ENCODE peak calls at places on chromosomes 3 and 15, in ten cellular contexts. One of them, this sample, is unnamed.

GRCh38 chr3:41126961-41127360 is 72.3 kb upstream of the CTNNB1 start:
- DNase-seq in EH: no peak
- DNase-seq in HTR-8/SVneo: no peak
- DNase-seq in SK-N-SH: no peak
- DNase-seq in caudate nucleus: no peak
- DNase-seq in astrocyte: no peak
- DNase-seq in HepG2: no peak
- DNase-seq in mucosa of descending colon: no peak
- DNase-seq in ACHN: no peak
- DNase-seq in posterior vena cava: no peak
- DNase-seq in this sample: no peak

GRCh38 chr3:146895026-146895749 is 290.0 kb upstream of the PLSCR5 start:
- DNase-seq in EH: peak; percentile 92
- DNase-seq in HTR-8/SVneo: no peak
- DNase-seq in SK-N-SH: no peak
- DNase-seq in caudate nucleus: no peak
- DNase-seq in astrocyte: peak; percentile 57
- DNase-seq in HepG2: no peak
- DNase-seq in mucosa of descending colon: no peak
- DNase-seq in ACHN: no peak
- DNase-seq in posterior vena cava: no peak
- DNase-seq in this sample: no peak

GRCh38 chr3:127419641-127420354 is 132.0 kb upstream of the PRR20G start:
- DNase-seq in EH: no peak
- DNase-seq in HTR-8/SVneo: no peak
- DNase-seq in SK-N-SH: no peak
- DNase-seq in caudate nucleus: no peak
- DNase-seq in astrocyte: no peak
- DNase-seq in HepG2: no peak
- DNase-seq in mucosa of descending colon: no peak
- DNase-seq in ACHN: no peak
- DNase-seq in posterior vena cava: peak; percentile 62
- DNase-seq in this sample: no peak

GRCh38 chr15:83992356-83993031 is 243.1 kb upstream of the GOLGA6L4 start:
- DNase-seq in EH: no peak
- DNase-seq in HTR-8/SVneo: no peak
- DNase-seq in SK-N-SH: no peak
- DNase-seq in caudate nucleus: no peak
- DNase-seq in astrocyte: no peak
- DNase-seq in HepG2: no peak
- DNase-seq in mucosa of descending colon: no peak
- DNase-seq in ACHN: no peak
- DNase-seq in posterior vena cava: no peak
- DNase-seq in this sample: no peak

GRCh38 chr3:196544491-196544992 is 23.8 kb downstream of the WDR53 start:
- DNase-seq in EH: no peak
- DNase-seq in HTR-8/SVneo: no peak
- DNase-seq in SK-N-SH: no peak
- DNase-seq in caudate nucleus: no peak
- DNase-seq in astrocyte: no peak
- DNase-seq in HepG2: no peak
- DNase-seq in mucosa of descending colon: no peak
- DNase-seq in ACHN: no peak
- DNase-seq in posterior vena cava: no peak
- DNase-seq in this sample: no peak

GRCh38 chr3:178603735-178604134 is 67.5 kb downstream of the KCNMB2 start:
- DNase-seq in EH: no peak
- DNase-seq in HTR-8/SVneo: no peak
- DNase-seq in SK-N-SH: no peak
- DNase-seq in caudate nucleus: no peak
- DNase-seq in astrocyte: no peak
- DNase-seq in HepG2: no peak
- DNase-seq in mucosa of descending colon: no peak
- DNase-seq in ACHN: no peak
- DNase-seq in posterior vena cava: no peak
- DNase-seq in this sample: no peak

GRCh38 chr3:31050296-31050695 is 155.8 kb upstream of the GADL1 start:
- DNase-seq in EH: no peak
- DNase-seq in HTR-8/SVneo: no peak
- DNase-seq in SK-N-SH: no peak
- DNase-seq in caudate nucleus: no peak
- DNase-seq in astrocyte: no peak
- DNase-seq in HepG2: no peak
- DNase-seq in mucosa of descending colon: no peak
- DNase-seq in ACHN: no peak
- DNase-seq in posterior vena cava: no peak
- DNase-seq in this sample: no peak

GRCh38 chr3:132273043-132273442 is 44.2 kb upstream of the ACP3 start:
- DNase-seq in EH: no peak
- DNase-seq in HTR-8/SVneo: no peak
- DNase-seq in SK-N-SH: no peak
- DNase-seq in caudate nucleus: no peak
- DNase-seq in astrocyte: no peak
- DNase-seq in HepG2: no peak
- DNase-seq in mucosa of descending colon: no peak
- DNase-seq in ACHN: no peak
- DNase-seq in posterior vena cava: no peak
- DNase-seq in this sample: no peak

GRCh38 chr15:96494530-96494929 is 164.0 kb downstream of the NR2F2 start:
- DNase-seq in EH: no peak
- DNase-seq in HTR-8/SVneo: no peak
- DNase-seq in SK-N-SH: no peak
- DNase-seq in caudate nucleus: no peak
- DNase-seq in astrocyte: no peak
- DNase-seq in HepG2: no peak
- DNase-seq in mucosa of descending colon: no peak
- DNase-seq in ACHN: no peak
- DNase-seq in posterior vena cava: no peak
- DNase-seq in this sample: no peak

GRCh38 chr3:99945328-99945995 is 127.8 kb downstream of the CMSS1 start:
- DNase-seq in EH: peak; percentile 82
- DNase-seq in HTR-8/SVneo: no peak
- DNase-seq in SK-N-SH: no peak
- DNase-seq in caudate nucleus: no peak
- DNase-seq in astrocyte: peak; percentile 88
- DNase-seq in HepG2: no peak
- DNase-seq in mucosa of descending colon: no peak
- DNase-seq in ACHN: no peak
- DNase-seq in posterior vena cava: peak; percentile 71
- DNase-seq in this sample: no peak

GRCh38 chr3:15634671-15635661 is 33.4 kb downstream of the BTD start:
- DNase-seq in EH: peak; percentile 95
- DNase-seq in HTR-8/SVneo: no peak
- DNase-seq in SK-N-SH: peak; percentile 33
- DNase-seq in caudate nucleus: peak; percentile 22
- DNase-seq in astrocyte: peak; percentile 98
- DNase-seq in HepG2: no peak
- DNase-seq in mucosa of descending colon: no peak
- DNase-seq in ACHN: peak; percentile 63
- DNase-seq in posterior vena cava: peak; percentile 84
- DNase-seq in this sample: no peak

GRCh38 chr15:57348081-57348480 is 28.2 kb upstream of the CGNL1 start:
- DNase-seq in EH: no peak
- DNase-seq in HTR-8/SVneo: no peak
- DNase-seq in SK-N-SH: no peak
- DNase-seq in caudate nucleus: no peak
- DNase-seq in astrocyte: no peak
- DNase-seq in HepG2: no peak
- DNase-seq in mucosa of descending colon: no peak
- DNase-seq in ACHN: no peak
- DNase-seq in posterior vena cava: no peak
- DNase-seq in this sample: no peak

GRCh38 chr3:100024520-100025303 is 89.6 kb downstream of the FILIP1L start:
- DNase-seq in EH: peak; percentile 67
- DNase-seq in HTR-8/SVneo: no peak
- DNase-seq in SK-N-SH: no peak
- DNase-seq in caudate nucleus: no peak
- DNase-seq in astrocyte: peak; percentile 89
- DNase-seq in HepG2: peak; percentile 33
- DNase-seq in mucosa of descending colon: no peak
- DNase-seq in ACHN: no peak
- DNase-seq in posterior vena cava: no peak
- DNase-seq in this sample: no peak

GRCh38 chr15:99019558-99020540 is 12.3 kb upstream of the PGPEP1L start:
- DNase-seq in EH: peak; percentile 90
- DNase-seq in HTR-8/SVneo: no peak
- DNase-seq in SK-N-SH: no peak
- DNase-seq in caudate nucleus: peak; percentile 8
- DNase-seq in astrocyte: peak; percentile 63
- DNase-seq in HepG2: peak; percentile 21
- DNase-seq in mucosa of descending colon: no peak
- DNase-seq in ACHN: peak; percentile 22
- DNase-seq in posterior vena cava: no peak
- DNase-seq in this sample: no peak

GRCh38 chr3:37282996-37283395 is 108.6 kb upstream of the LRRFIP2 start:
- DNase-seq in EH: peak; percentile 31
- DNase-seq in HTR-8/SVneo: no peak
- DNase-seq in SK-N-SH: no peak
- DNase-seq in caudate nucleus: no peak
- DNase-seq in astrocyte: no peak
- DNase-seq in HepG2: no peak
- DNase-seq in mucosa of descending colon: no peak
- DNase-seq in ACHN: no peak
- DNase-seq in posterior vena cava: no peak
- DNase-seq in this sample: no peak

GRCh38 chr15:88018865-88019626 is 237.5 kb downstream of the NTRK3 start:
- DNase-seq in EH: peak; percentile 7
- DNase-seq in HTR-8/SVneo: no peak
- DNase-seq in SK-N-SH: no peak
- DNase-seq in caudate nucleus: no peak
- DNase-seq in astrocyte: peak; percentile 87
- DNase-seq in HepG2: no peak
- DNase-seq in mucosa of descending colon: no peak
- DNase-seq in ACHN: no peak
- DNase-seq in posterior vena cava: no peak
- DNase-seq in this sample: no peak

GRCh38 chr3:7144696-7145308 is 283.9 kb downstream of the GRM7 start:
- DNase-seq in EH: no peak
- DNase-seq in HTR-8/SVneo: no peak
- DNase-seq in SK-N-SH: peak; percentile 3
- DNase-seq in caudate nucleus: no peak
- DNase-seq in astrocyte: no peak
- DNase-seq in HepG2: peak; percentile 1
- DNase-seq in mucosa of descending colon: no peak
- DNase-seq in ACHN: peak; percentile 45
- DNase-seq in posterior vena cava: no peak
- DNase-seq in this sample: no peak

GRCh38 chr15:63122002-63122893 is 587 bp downstream of the LACTB start:
- DNase-seq in EH: peak; percentile 81
- DNase-seq in HTR-8/SVneo: peak; percentile 91
- DNase-seq in SK-N-SH: peak; percentile 95
- DNase-seq in caudate nucleus: peak; percentile 49
- DNase-seq in astrocyte: peak; percentile 43
- DNase-seq in HepG2: peak; percentile 73
- DNase-seq in mucosa of descending colon: peak; percentile 85
- DNase-seq in ACHN: peak; percentile 71
- DNase-seq in posterior vena cava: peak; percentile 96
- DNase-seq in this sample: no peak

GRCh38 chr3:125310623-125311076 is 64.5 kb downstream of the ZNF148 start:
- DNase-seq in EH: no peak
- DNase-seq in HTR-8/SVneo: no peak
- DNase-seq in SK-N-SH: no peak
- DNase-seq in caudate nucleus: no peak
- DNase-seq in astrocyte: no peak
- DNase-seq in HepG2: peak; percentile 5
- DNase-seq in mucosa of descending colon: peak; percentile 35
- DNase-seq in ACHN: peak; percentile 27
- DNase-seq in posterior vena cava: no peak
- DNase-seq in this sample: no peak

GRCh38 chr15:71049706-71050422 is 65.4 kb upstream of the THSD4 start:
- DNase-seq in EH: peak; percentile 34
- DNase-seq in HTR-8/SVneo: no peak
- DNase-seq in SK-N-SH: no peak
- DNase-seq in caudate nucleus: no peak
- DNase-seq in astrocyte: peak; percentile 60
- DNase-seq in HepG2: no peak
- DNase-seq in mucosa of descending colon: no peak
- DNase-seq in ACHN: no peak
- DNase-seq in posterior vena cava: no peak
- DNase-seq in this sample: no peak

GRCh38 chr3:56053727-56054126 is 414.5 kb downstream of the ERC2 start:
- DNase-seq in EH: no peak
- DNase-seq in HTR-8/SVneo: no peak
- DNase-seq in SK-N-SH: no peak
- DNase-seq in caudate nucleus: no peak
- DNase-seq in astrocyte: no peak
- DNase-seq in HepG2: no peak
- DNase-seq in mucosa of descending colon: no peak
- DNase-seq in ACHN: no peak
- DNase-seq in posterior vena cava: no peak
- DNase-seq in this sample: no peak

GRCh38 chr3:130834476-130834875 is 59.4 kb upstream of the ATP2C1 start:
- DNase-seq in EH: peak; percentile 1
- DNase-seq in HTR-8/SVneo: no peak
- DNase-seq in SK-N-SH: no peak
- DNase-seq in caudate nucleus: no peak
- DNase-seq in astrocyte: peak; percentile 23
- DNase-seq in HepG2: no peak
- DNase-seq in mucosa of descending colon: no peak
- DNase-seq in ACHN: no peak
- DNase-seq in posterior vena cava: no peak
- DNase-seq in this sample: no peak

GRCh38 chr3:44468572-44469520 is 8.6 kb downstream of the ZNF445 start:
- DNase-seq in EH: peak; percentile 44
- DNase-seq in HTR-8/SVneo: no peak
- DNase-seq in SK-N-SH: no peak
- DNase-seq in caudate nucleus: peak; percentile 80
- DNase-seq in astrocyte: peak; percentile 55
- DNase-seq in HepG2: no peak
- DNase-seq in mucosa of descending colon: no peak
- DNase-seq in ACHN: no peak
- DNase-seq in posterior vena cava: no peak
- DNase-seq in this sample: no peak

GRCh38 chr15:53266176-53266575 is 476.0 kb upstream of the ONECUT1 start:
- DNase-seq in EH: no peak
- DNase-seq in HTR-8/SVneo: no peak
- DNase-seq in SK-N-SH: no peak
- DNase-seq in caudate nucleus: no peak
- DNase-seq in astrocyte: no peak
- DNase-seq in HepG2: no peak
- DNase-seq in mucosa of descending colon: no peak
- DNase-seq in ACHN: no peak
- DNase-seq in posterior vena cava: no peak
- DNase-seq in this sample: no peak

GRCh38 chr3:117019082-117019713 is 309.6 kb downstream of the TUSC7 start:
- DNase-seq in EH: peak; percentile 79
- DNase-seq in HTR-8/SVneo: peak; percentile 1
- DNase-seq in SK-N-SH: peak; percentile 60
- DNase-seq in caudate nucleus: peak; percentile 91
- DNase-seq in astrocyte: peak; percentile 37
- DNase-seq in HepG2: peak; percentile 10
- DNase-seq in mucosa of descending colon: peak; percentile 33
- DNase-seq in ACHN: peak; percentile 61
- DNase-seq in posterior vena cava: no peak
- DNase-seq in this sample: peak; percentile 27

GRCh38 chr15:76682833-76683232 is 222.3 kb downstream of the SCAPER start:
- DNase-seq in EH: no peak
- DNase-seq in HTR-8/SVneo: no peak
- DNase-seq in SK-N-SH: no peak
- DNase-seq in caudate nucleus: no peak
- DNase-seq in astrocyte: no peak
- DNase-seq in HepG2: no peak
- DNase-seq in mucosa of descending colon: no peak
- DNase-seq in ACHN: no peak
- DNase-seq in posterior vena cava: no peak
- DNase-seq in this sample: no peak

GRCh38 chr15:76996526-76997401 is 1.8 kb downstream of the PSTPIP1 start:
- DNase-seq in EH: peak; percentile 41
- DNase-seq in HTR-8/SVneo: peak; percentile 23
- DNase-seq in SK-N-SH: peak; percentile 53
- DNase-seq in caudate nucleus: no peak
- DNase-seq in astrocyte: peak; percentile 11
- DNase-seq in HepG2: no peak
- DNase-seq in mucosa of descending colon: no peak
- DNase-seq in ACHN: peak; percentile 5
- DNase-seq in posterior vena cava: peak; percentile 86
- DNase-seq in this sample: no peak

GRCh38 chr3:184505479-184505878 is 56.1 kb upstream of the EPHB3 start:
- DNase-seq in EH: no peak
- DNase-seq in HTR-8/SVneo: no peak
- DNase-seq in SK-N-SH: no peak
- DNase-seq in caudate nucleus: no peak
- DNase-seq in astrocyte: no peak
- DNase-seq in HepG2: no peak
- DNase-seq in mucosa of descending colon: no peak
- DNase-seq in ACHN: no peak
- DNase-seq in posterior vena cava: no peak
- DNase-seq in this sample: no peak

This sample was measured in glomerular endothelial cell.